ENCODE peak calls at places on chromosome 7, in four cellular contexts. Y is pons, E is H9, B is activated B cell treated with CpG ODN at 0.5 μM for 24 hours. A is an unnamed sample.

GRCh38 chr7:94314526-94314925 is 80.2 kb upstream of the COL1A2 start:
- DNase-seq in Y (no peak), B (no peak), E (no peak), A (no peak)

GRCh38 chr7:127667751-127668530 is 15.9 kb downstream of the SND1 start:
- DNase-seq in B (no peak), Y (peak), E (no peak), A (no peak)

GRCh38 chr7:101996876-101997275 is 179.4 kb downstream of the CUX1 start:
- DNase-seq in E (no peak), B (no peak), Y (no peak), A (no peak)

GRCh38 chr7:98238076-98238475 is 14.0 kb downstream of the TECPR1 start:
- DNase-seq in E (no peak), B (no peak), Y (no peak), A (no peak)

GRCh38 chr7:86968618-86969017 is 90.8 kb downstream of the ELAPOR2 start:
- DNase-seq in E (no peak), B (no peak), Y (no peak), A (peak)

GRCh38 chr7:774161-775109 is 47.4 kb upstream of the PRKAR1B start:
- DNase-seq in Y (no peak), B (peak), E (peak), A (peak)

GRCh38 chr7:157487046-157487770 is 150.4 kb downstream of the DNAJB6 start:
- DNase-seq in E (no peak), Y (no peak), B (no peak), A (no peak)

GRCh38 chr7:26369519-26370385 is 78.1 kb downstream of the SNX10 start:
- DNase-seq in E (no peak), Y (peak), B (no peak), A (peak)

GRCh38 chr7:156768698-156769472 is 124.1 kb downstream of the LMBR1 start:
- DNase-seq in Y (no peak), B (no peak), E (no peak), A (no peak)

GRCh38 chr7:157431173-157431950 is 94.6 kb downstream of the DNAJB6 start:
- DNase-seq in E (no peak), B (no peak), Y (no peak), A (no peak)

GRCh38 chr7:107469836-107470416 is at the start of gene GPR22:
- DNase-seq in B (no peak), E (no peak), Y (no peak), A (peak)

GRCh38 chr7:139648941-139649425 is 125.5 kb downstream of the CLEC2L start:
- DNase-seq in B (no peak), Y (no peak), E (no peak), A (no peak)

GRCh38 chr7:149685455-149685854 is 87.9 kb downstream of the ZNF467 start:
- DNase-seq in Y (no peak), B (no peak), E (no peak), A (no peak)

GRCh38 chr7:27171636-27172387 is 2.3 kb downstream of the HOXA10 start:
- DNase-seq in E (peak), Y (no peak), B (peak), A (no peak)

GRCh38 chr7:103576616-103577015 is 130.6 kb upstream of the SLC26A5 start:
- DNase-seq in B (no peak), Y (no peak), E (no peak), A (peak)

GRCh38 chr7:26627871-26628270 is 236.5 kb downstream of the SKAP2 start:
- DNase-seq in E (no peak), Y (no peak), B (no peak), A (no peak)

GRCh38 chr7:157018997-157019591 is 8.6 kb upstream of the MNX1 start:
- DNase-seq in Y (no peak), E (peak), B (no peak), A (no peak)